ENCODE peak calls at places on chromosomes 3 and 15, in ten cellular contexts. E is PC-9; Z is SJCRH30; O is tibial artery; M is CD4-positive, alpha-beta T cell; L is heart right ventricle; I is right cardiac atrium; H is testis; N is Panc1; T is AG04450. V is an unnamed sample.

GRCh38 chr3:141051641-141052569 is 758 bp downstream of the SPSB4 start:
- DNase-seq in M (no peak), Z (peak; percentile 71), E (no peak), H (no peak), T (no peak), L (peak; percentile 43), O (no peak), I (peak; percentile 72), N (no peak), V (no peak)

GRCh38 chr3:144770813-144771400 is 799.3 kb downstream of the DIPK2A start:
- DNase-seq in E (no peak), N (no peak), Z (no peak), M (no peak), T (peak; percentile 10), O (no peak), H (no peak), L (no peak), I (no peak), V (peak; percentile 5)

GRCh38 chr3:8536106-8537052 is 34.8 kb downstream of the LMCD1 start:
- DNase-seq in Z (no peak), M (no peak), T (peak; percentile 86), N (no peak), I (no peak), H (peak; percentile 46), L (no peak), E (no peak), O (no peak), V (no peak)

GRCh38 chr3:143436231-143436930 is 316.8 kb downstream of the CHST2 start:
- DNase-seq in E (no peak), O (no peak), N (no peak), M (no peak), L (no peak), I (no peak), H (no peak), Z (no peak), T (no peak), V (no peak)

GRCh38 chr3:122936986-122937385 is 90.6 kb downstream of the SEMA5B start:
- DNase-seq in Z (no peak), O (no peak), T (no peak), L (no peak), I (no peak), M (no peak), N (no peak), H (no peak), E (no peak), V (no peak)

GRCh38 chr3:42036483-42036823 is 54.7 kb upstream of the TRAK1 start:
- DNase-seq in O (peak; percentile 60), H (peak; percentile 60), L (no peak), Z (no peak), E (peak; percentile 38), M (no peak), N (peak; percentile 86), I (no peak), T (peak; percentile 82), V (no peak)

GRCh38 chr3:62679988-62680387 is 195.2 kb downstream of the CADPS start:
- DNase-seq in E (no peak), M (no peak), L (no peak), T (no peak), O (no peak), Z (no peak), N (no peak), I (no peak), H (no peak), V (no peak)

GRCh38 chr3:13300546-13301294 is 119.4 kb downstream of the NUP210 start:
- DNase-seq in Z (no peak), T (no peak), I (no peak), O (no peak), E (no peak), L (no peak), H (no peak), N (no peak), M (no peak), V (no peak)

GRCh38 chr15:91102546-91103330 is 2.7 kb downstream of the SV2B start:
- DNase-seq in M (no peak), N (no peak), H (no peak), T (no peak), Z (no peak), L (no peak), E (no peak), O (no peak), I (peak; percentile 61), V (no peak)

GRCh38 chr3:195809291-195809785 is 2.4 kb downstream of the MUC4 start:
- DNase-seq in M (no peak), N (no peak), I (no peak), Z (peak; percentile 76), T (no peak), E (no peak), L (no peak), O (no peak), H (no peak), V (no peak)

GRCh38 chr3:45953536-45953935 is 10.3 kb downstream of the CXCR6 start:
- DNase-seq in T (no peak), H (no peak), L (no peak), M (no peak), O (no peak), E (no peak), I (no peak), N (no peak), Z (no peak), V (no peak)

GRCh38 chr15:80403712-80404056 is 498 bp upstream of the ARNT2 start:
- DNase-seq in O (no peak), Z (no peak), M (no peak), T (no peak), H (no peak), L (peak; percentile 14), E (no peak), N (no peak), I (no peak), V (no peak)

GRCh38 chr3:173977747-173978146 is 580.2 kb downstream of the NLGN1 start:
- DNase-seq in M (no peak), O (no peak), H (no peak), I (no peak), T (no peak), Z (no peak), E (no peak), L (no peak), N (no peak), V (no peak)

GRCh38 chr15:75134748-75135147 is 66.9 kb upstream of the C15orf39 start:
- DNase-seq in I (no peak), N (no peak), L (no peak), M (no peak), E (no peak), Z (no peak), H (no peak), O (no peak), T (no peak), V (no peak)

GRCh38 chr3:22916933-22917332 is 286.2 kb upstream of the UBE2E2 start:
- DNase-seq in Z (no peak), T (no peak), E (no peak), I (no peak), M (no peak), L (no peak), O (no peak), H (no peak), N (no peak), V (no peak)

GRCh38 chr3:103794656-103795055 is 1359.8 kb downstream of the ZPLD1 start:
- DNase-seq in O (no peak), H (no peak), N (no peak), T (no peak), I (no peak), M (no peak), Z (no peak), L (no peak), E (no peak), V (no peak)

GRCh38 chr15:50244153-50244552 is 21.4 kb downstream of the HDC start:
- DNase-seq in H (no peak), T (no peak), E (no peak), I (no peak), N (no peak), O (no peak), Z (no peak), M (no peak), L (no peak), V (no peak)

GRCh38 chr3:28575100-28575747 is 226.6 kb upstream of the AZI2 start:
- DNase-seq in L (peak; percentile 25), H (peak; percentile 17), I (peak; percentile 74), O (peak; percentile 23), T (no peak), M (no peak), N (no peak), E (no peak), Z (peak; percentile 52), V (no peak)

GRCh38 chr3:161108840-161109239 is 3.7 kb upstream of the B3GALNT1 start:
- DNase-seq in E (peak; percentile 68), O (no peak), Z (no peak), I (no peak), T (no peak), H (no peak), L (no peak), M (no peak), N (no peak), V (no peak)

GRCh38 chr15:85726446-85726845 is 68.3 kb downstream of the KLHL25 start:
- DNase-seq in H (no peak), Z (no peak), I (no peak), N (no peak), M (no peak), O (no peak), L (no peak), E (no peak), T (no peak), V (no peak)
- H3K27ac ChIP-seq in H (peak overlapping the region; percentile 39), Z (no peak overlapping the region), I (no peak overlapping the region), N (no peak overlapping the region), M (no peak overlapping the region), O (peak overlapping the region; percentile 84), L (peak overlapping the region; percentile 73), E (no peak overlapping the region), T (no peak overlapping the region), V (no peak overlapping the region)

DNA sequence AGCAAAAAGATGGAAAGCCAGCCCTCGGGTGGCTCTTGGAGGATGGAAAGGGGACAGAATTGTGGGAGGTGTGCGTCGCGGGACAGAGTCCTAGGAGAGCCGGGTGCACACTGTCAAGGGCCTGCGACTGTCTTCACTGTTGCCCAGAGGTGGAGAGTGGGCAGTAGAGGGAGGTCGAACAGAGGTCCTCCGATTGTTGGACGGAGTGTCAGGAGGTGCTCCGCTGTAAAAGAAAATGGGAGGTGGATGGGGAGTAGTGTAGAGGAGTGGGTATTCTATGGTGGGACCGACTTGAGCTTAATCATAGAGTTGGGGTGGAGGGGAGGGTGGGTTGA is 43.3 kb downstream of the EPHB3 start:
- DNase-seq in T (no peak), M (no peak), N (no peak), Z (no peak), E (no peak), I (no peak), O (peak; percentile 4), L (no peak), H (no peak), V (no peak)
- H3K27me3 ChIP-seq in T (peaks cover 71% of the 10 kb centered on the region), M (peaks cover 47% of the 10 kb centered on the region), N (peaks cover 18% of the 10 kb centered on the region), Z (no peaks in the 10 kb centered on the region), E (peaks cover 27% of the 10 kb centered on the region), I (no peaks in the 10 kb centered on the region), O (peaks cover 52% of the 10 kb centered on the region), L (peaks cover 18% of the 10 kb centered on the region), H (no peaks in the 10 kb centered on the region), V (peaks cover 66% of the 10 kb centered on the region)

GRCh38 chr15:20657084-20657483 is 115.5 kb upstream of the GOLGA6L6 start:
- DNase-seq in E (no peak), Z (no peak), O (no peak), M (no peak), H (no peak), I (no peak), T (no peak), N (no peak), L (no peak), V (no peak)
- H3K9me3 ChIP-seq in E (no peaks in the 10 kb centered on the region), Z (peaks cover 2% of the 10 kb centered on the region), O (no peaks in the 10 kb centered on the region), M (no peaks in the 10 kb centered on the region), H (no peaks in the 10 kb centered on the region), I (no peaks in the 10 kb centered on the region), T (peaks cover 11% of the 10 kb centered on the region), N (no peaks in the 10 kb centered on the region), L (no peaks in the 10 kb centered on the region), V (peaks cover 15% of the 10 kb centered on the region)

GRCh38 chr15:42035362-42035761 is 14.5 kb upstream of the PLA2G4E start:
- DNase-seq in M (no peak), N (no peak), H (no peak), T (no peak), I (no peak), L (no peak), O (no peak), E (no peak), Z (no peak), V (no peak)
- H3K27ac ChIP-seq in M (no peak overlapping the region), N (no peak overlapping the region), H (no peak overlapping the region), T (no peak overlapping the region), I (no peak overlapping the region), L (no peak overlapping the region), O (no peak overlapping the region), E (peak overlapping the region; percentile 35), Z (no peak overlapping the region), V (no peak overlapping the region)

V was measured in iPS DF 6.9.